ENCODE peak calls at places on chromosome 1, in nine cellular contexts. X is left ventricle myocardium inferior; P is epithelial cell of prostate; Z is AG04450; M is activated CD4-positive, alpha-beta T cell treated with anti-CD3 and anti-CD28 coated beads for 48 hours; Y is NCI-H1694 treated with DMSO at 0.1 percent for 48 hours; G is stimulated activated CD8-positive, alpha-beta memory T cell treated with anti-CD3 and anti-CD28 coated beads, Interleukin-7, amount 100 ng/mL, for 1 hour; T is NCI-H1092; H is neural progenitor cell. B is an unnamed sample.

GRCh38 chr1:114105401-114105979 is 48.2 kb downstream of the SYT6 start:
- DNase-seq in H (peak), M (no peak), T (peak), Y (peak), P (no peak), G (no peak), X (no peak), Z (no peak), B (no peak)

GRCh38 chr1:154957258-154957657 is 1.4 kb upstream of the PBXIP1 start:
- DNase-seq in H (no peak), M (no peak), T (no peak), P (no peak), G (no peak), Y (no peak), X (no peak), Z (no peak), B (no peak)

GRCh38 chr1:64687725-64688285 is 57.1 kb upstream of the RAVER2 start:
- DNase-seq in X (no peak), M (no peak), P (no peak), T (no peak), G (no peak), Z (no peak), Y (no peak), H (no peak), B (no peak)

GRCh38 chr1:220956861-220957605 is 77.8 kb downstream of the HLX start:
- DNase-seq in G (no peak), H (peak), X (no peak), M (no peak), Z (peak), P (peak), Y (no peak), T (no peak), B (no peak)

GRCh38 chr1:78676347-78676982 is 26.8 kb downstream of the IFI44 start:
- DNase-seq in Y (peak), H (peak), T (peak), G (no peak), M (peak), Z (peak), P (no peak), X (no peak), B (peak)

GRCh38 chr1:198128528-198128927 is 28.3 kb upstream of the NEK7 start:
- DNase-seq in M (no peak), X (no peak), P (no peak), Y (no peak), G (no peak), Z (no peak), H (no peak), T (no peak), B (no peak)

GRCh38 chr1:238252033-238252802 is 361.5 kb upstream of the ZP4 start:
- DNase-seq in G (no peak), H (peak), Z (no peak), Y (peak), M (peak), X (peak), T (peak), P (no peak), B (no peak)

GRCh38 chr1:22611530-22611947 is 24.9 kb upstream of the C1QA start:
- DNase-seq in X (peak), Z (peak), Y (no peak), T (no peak), H (peak), M (peak), P (no peak), G (no peak), B (no peak)

B was measured in NCI-H1105 treated with DMSO at 0.1 percent for 48 hours.